ENCODE peak calls at places on chromosomes 1 and 21, in nine cellular contexts. W, A, Z, Q, H, B, N, D and X are unnamed samples.

GRCh38 chr1:36175137-36176095 is 19.5 kb downstream of the MAP7D1 start:
- DNase-seq in W (peak; percentile 41), A (no peak), Z (no peak), Q (no peak), H (no peak), B (peak; percentile 61), N (no peak), D (peak; percentile 66), X (no peak)

GRCh38 chr1:221309711-221310110 is 430.5 kb downstream of the HLX start:
- DNase-seq in W (no peak), A (no peak), Z (no peak), Q (no peak), H (no peak), B (no peak), N (no peak), D (no peak), X (no peak)

GRCh38 chr21:38774152-38774551 is 31.6 kb upstream of the ETS2 start:
- DNase-seq in W (no peak), A (no peak), Z (no peak), Q (no peak), H (no peak), B (no peak), N (no peak), D (no peak), X (no peak)

GRCh38 chr21:43681650-43682049 is 22.3 kb downstream of the RRP1B start:
- DNase-seq in W (no peak), A (no peak), Z (no peak), Q (no peak), H (no peak), B (no peak), N (no peak), D (no peak), X (peak; percentile 77)

GRCh38 chr1:23444104-23444533 is 19.6 kb upstream of the TCEA3 start:
- DNase-seq in W (peak; percentile 93), A (no peak), Z (no peak), Q (no peak), H (peak; percentile 79), B (peak; percentile 55), N (no peak), D (peak; percentile 60), X (no peak)

GRCh38 chr1:201561604-201562003 is 22.7 kb downstream of the NAV1 start:
- DNase-seq in W (no peak), A (no peak), Z (no peak), Q (no peak), H (no peak), B (no peak), N (no peak), D (no peak), X (no peak)

GRCh38 chr21:42547001-42547905 is 33.6 kb downstream of the SLC37A1 start:
- DNase-seq in W (no peak), A (no peak), Z (no peak), Q (no peak), H (peak; percentile 57), B (no peak), N (no peak), D (no peak), X (no peak)

GRCh38 chr1:29689372-29690030 is 453.2 kb downstream of the PTPRU start:
- DNase-seq in W (no peak), A (no peak), Z (no peak), Q (no peak), H (peak; percentile 52), B (no peak), N (no peak), D (no peak), X (no peak)

GRCh38 chr1:51600529-51600928 is 16.4 kb upstream of the OSBPL9 start:
- DNase-seq in W (no peak), A (no peak), Z (no peak), Q (no peak), H (no peak), B (no peak), N (no peak), D (no peak), X (no peak)

GRCh38 chr1:85200367-85200869 is 398 bp downstream of the SYDE2 start:
- DNase-seq in W (peak; percentile 29), A (no peak), Z (peak; percentile 21), Q (no peak), H (no peak), B (no peak), N (peak; percentile 29), D (peak; percentile 46), X (no peak)

GRCh38 chr1:206921772-206922265 is at the start of gene FCMR:
- DNase-seq in W (peak; percentile 36), A (no peak), Z (peak; percentile 43), Q (peak; percentile 67), H (no peak), B (no peak), N (peak; percentile 54), D (peak; percentile 41), X (peak; percentile 54)

DNA sequence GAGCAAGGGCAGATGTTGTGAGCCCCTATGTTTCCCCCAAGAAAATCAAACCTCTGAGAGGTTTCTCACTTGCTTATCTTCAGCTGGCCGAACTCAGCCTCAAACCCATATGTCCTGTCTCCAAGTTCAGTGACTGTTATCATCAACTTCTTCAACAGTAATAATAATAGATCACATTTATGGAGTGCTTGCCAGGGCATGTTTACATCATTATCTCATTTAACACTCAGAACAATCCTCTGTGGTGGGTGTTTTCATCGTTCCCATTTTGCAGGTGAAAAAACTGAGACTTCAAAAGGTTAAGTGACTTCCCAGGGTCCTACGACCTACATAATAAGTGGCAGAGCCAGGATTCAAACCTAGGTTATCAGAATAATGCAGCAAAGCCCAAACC is 3.4 kb downstream of the CAPN2 start:
- DNase-seq in W (no peak), A (no peak), Z (no peak), Q (no peak), H (no peak), B (no peak), N (no peak), D (no peak), X (no peak)
- H3K36me3 ChIP-seq in W (peaks cover 31% of the 10 kb centered on the region), A (peaks cover 4% of the 10 kb centered on the region), Z (peaks cover 25% of the 10 kb centered on the region), Q (peaks cover 4% of the 10 kb centered on the region), H (peaks cover 30% of the 10 kb centered on the region), B (peaks cover 30% of the 10 kb centered on the region), N (peaks cover 16% of the 10 kb centered on the region), D (no peaks in the 10 kb centered on the region), X (peaks cover 17% of the 10 kb centered on the region)

GRCh38 chr1:222670110-222670509 is 42.2 kb downstream of the AIDA start:
- DNase-seq in W (no peak), A (no peak), Z (no peak), Q (no peak), H (no peak), B (no peak), N (no peak), D (no peak), X (no peak)
- H3K4me3 ChIP-seq in W (no peak overlapping the region), A (no peak overlapping the region), Z (no peak overlapping the region), Q (no peak overlapping the region), H (no peak overlapping the region), B (no peak overlapping the region), N (no peak overlapping the region), D (no peak overlapping the region), X (no peak overlapping the region)

GRCh38 chr21:44947111-44947929 is 7.5 kb downstream of the SLX9 start:
- DNase-seq in W (no peak), A (no peak), Z (no peak), Q (peak; percentile 5), H (peak; percentile 53), B (peak; percentile 75), N (no peak), D (no peak), X (no peak)
- H3K36me3 ChIP-seq in W (peaks cover 31% of the 10 kb centered on the region), A (no peaks in the 10 kb centered on the region), Z (peaks cover 33% of the 10 kb centered on the region), Q (peaks cover 37% of the 10 kb centered on the region), H (peaks cover 15% of the 10 kb centered on the region), B (peaks cover 35% of the 10 kb centered on the region), N (peaks cover 15% of the 10 kb centered on the region), D (no peaks in the 10 kb centered on the region), X (peaks cover 33% of the 10 kb centered on the region)

GRCh38 chr1:158024737-158025136 is 31.3 kb downstream of the KIRREL1 start:
- DNase-seq in W (peak; percentile 72), A (no peak), Z (no peak), Q (no peak), H (no peak), B (no peak), N (no peak), D (no peak), X (no peak)

GRCh38 chr1:158027485-158027884 is 34.0 kb downstream of the KIRREL1 start:
- DNase-seq in W (no peak), A (no peak), Z (no peak), Q (no peak), H (no peak), B (no peak), N (no peak), D (no peak), X (no peak)

GRCh38 chr1:158026641-158027040 is 33.2 kb downstream of the KIRREL1 start:
- DNase-seq in W (no peak), A (no peak), Z (no peak), Q (no peak), H (no peak), B (no peak), N (no peak), D (no peak), X (no peak)

GRCh38 chr1:158022554-158023278 is 29.3 kb downstream of the KIRREL1 start:
- DNase-seq in W (peak; percentile 70), A (no peak), Z (no peak), Q (no peak), H (no peak), B (no peak), N (no peak), D (no peak), X (no peak)

GRCh38 chr1:158025576-158026230 is 32.3 kb downstream of the KIRREL1 start:
- DNase-seq in W (no peak), A (no peak), Z (no peak), Q (no peak), H (no peak), B (no peak), N (no peak), D (no peak), X (no peak)
- H3K4me3 ChIP-seq in W (peak overlapping the region; percentile 13), A (no peak overlapping the region), Z (no peak overlapping the region), Q (no peak overlapping the region), H (no peak overlapping the region), B (no peak overlapping the region), N (no peak overlapping the region), D (no peak overlapping the region), X (no peak overlapping the region)

DNA sequence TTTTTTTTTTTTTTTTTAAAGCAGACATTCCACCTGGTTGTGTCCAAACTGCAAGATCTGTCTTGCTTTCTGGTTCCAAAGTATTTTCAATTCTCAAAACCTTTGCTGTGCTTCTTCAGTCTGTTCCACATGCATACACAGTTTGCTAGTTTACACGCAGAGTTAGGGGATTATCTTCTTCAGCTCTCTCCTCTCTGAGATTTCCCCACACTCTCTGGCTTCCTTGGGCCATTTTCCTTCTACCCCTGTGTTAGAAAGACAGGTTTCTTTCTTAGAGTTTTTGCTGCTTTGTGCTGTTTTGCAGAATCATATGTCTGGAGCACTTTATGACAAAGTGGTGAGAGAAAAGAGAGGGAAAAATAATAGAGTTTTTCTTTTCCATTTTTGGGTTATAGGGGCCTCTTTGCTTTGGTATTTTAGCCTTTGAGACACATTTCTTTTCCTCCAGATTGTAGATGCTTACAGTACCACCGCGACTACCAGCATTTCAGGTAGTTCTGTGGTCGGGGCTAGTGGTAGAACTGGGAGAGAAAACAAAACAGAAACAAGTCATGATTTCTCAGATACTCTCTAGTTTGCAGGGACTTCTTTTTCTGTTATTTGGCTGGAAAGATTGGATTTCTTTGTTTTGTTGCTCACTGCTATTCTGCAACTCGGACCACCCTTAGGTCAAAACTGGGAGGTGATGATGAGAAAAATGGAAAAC is 66.3 kb downstream of the RABGAP1L start:
- DNase-seq in W (no peak), A (no peak), Z (no peak), Q (no peak), H (no peak), B (no peak), N (no peak), D (no peak), X (no peak)
- H3K36me3 ChIP-seq in W (peaks cover 14% of the 10 kb centered on the region), A (no peaks in the 10 kb centered on the region), Z (peaks cover 4% of the 10 kb centered on the region), Q (peaks cover 3% of the 10 kb centered on the region), H (peaks cover 5% of the 10 kb centered on the region), B (peaks cover 27% of the 10 kb centered on the region), N (peaks cover 7% of the 10 kb centered on the region), D (no peaks in the 10 kb centered on the region), X (no peaks in the 10 kb centered on the region)